ENCODE peak calls at places on chromosomes 12 and 14, in five cellular contexts. W is suprapubic skin, F is transverse colon, G is H1, U is GM12878. E is an unnamed sample. For H3K27me3, the result is how much of the 10 kb centered on the place peaks cover.

GRCh38 chr12:110858848-110859247 is 12.1 kb downstream of the CCDC63 start:
- DNase-seq in W (no peak), F (no peak), G (no peak), U (no peak), E (no peak)

GRCh38 chr12:106345739-106346138 is 11.8 kb upstream of the POLR3B start:
- DNase-seq in W (no peak), G (no peak), F (no peak), U (no peak), E (no peak)

GRCh38 chr14:104102282-104102914 is 16.9 kb downstream of the ASPG start:
- DNase-seq in G (no peak), U (no peak), F (no peak), W (peak), E (no peak)

GRCh38 chr14:66944872-66945271 is 244.4 kb upstream of the GARIN2 start:
- DNase-seq in W (no peak), G (no peak), U (no peak), F (no peak), E (no peak)

GRCh38 chr12:86735851-86736250 is 479.7 kb upstream of the MGAT4C start:
- DNase-seq in G (no peak), W (no peak), U (no peak), F (no peak), E (no peak)

GRCh38 chr12:26125451-26126339 is 858 bp upstream of the BHLHE41 start:
- DNase-seq in G (no peak), U (no peak), F (peak), W (peak), E (peak)

GRCh38 chr12:5499566-5500325 is 67.8 kb downstream of the NTF3 start:
- DNase-seq in G (no peak), W (peak), F (peak), U (no peak), E (no peak)

GRCh38 chr14:75554482-75554881 is 23.9 kb upstream of the FLVCR2 start:
- DNase-seq in W (no peak), G (no peak), U (no peak), F (no peak), E (no peak)

GRCh38 chr12:99984271-99985128 is at the start of gene ANKS1B:
- DNase-seq in W (peak), U (no peak), F (peak), G (peak), E (peak)

GRCh38 chr12:96383991-96384390 is 16.2 kb downstream of the CDK17 start:
- DNase-seq in W (no peak), G (no peak), F (no peak), U (no peak), E (no peak)

GRCh38 chr12:12032771-12033588 is 37.8 kb upstream of the BCL2L14 start:
- DNase-seq in W (peak), F (peak), G (no peak), U (peak), E (peak)

GRCh38 chr12:85725991-85726390 is 110.2 kb downstream of the RASSF9 start:
- DNase-seq in W (no peak), U (no peak), G (no peak), F (no peak), E (no peak)

GRCh38 chr12:46657416-46658411 is 168.1 kb downstream of the SLC38A4 start:
- DNase-seq in W (no peak), U (no peak), F (no peak), G (no peak), E (no peak)

GRCh38 chr12:20451759-20452158 is 83.4 kb downstream of the PDE3A start:
- DNase-seq in G (no peak), W (no peak), F (no peak), U (no peak), E (no peak)

GRCh38 chr12:107929436-107929835 is 154.9 kb downstream of the ASCL4 start:
- DNase-seq in G (no peak), U (no peak), W (no peak), F (no peak), E (peak)

GRCh38 chr14:62691613-62692489 is 353.4 kb downstream of the KCNH5 start:
- DNase-seq in F (no peak), W (no peak), G (no peak), U (no peak), E (no peak)

GRCh38 chr14:47346849-47347248 is 328.6 kb downstream of the MDGA2 start:
- DNase-seq in U (no peak), W (no peak), F (no peak), G (no peak), E (no peak)

GRCh38 chr14:100213956-100214767 is 24.8 kb upstream of the YY1 start:
- DNase-seq in U (no peak), W (peak), G (peak), F (peak), E (peak)

GRCh38 chr14:63243646-63244045 is 39.4 kb downstream of the RHOJ start:
- DNase-seq in F (no peak), G (no peak), U (no peak), W (no peak), E (no peak)

GRCh38 chr12:23771230-23771949 is 178.1 kb downstream of the SOX5 start:
- DNase-seq in F (no peak), U (no peak), W (no peak), G (no peak), E (no peak)

GRCh38 chr12:124565656-124566180 is 1.7 kb downstream of the NCOR2 start:
- DNase-seq in F (no peak), U (no peak), W (peak), G (no peak), E (no peak)

GRCh38 chr12:71848212-71848611 is 8.7 kb downstream of the TBC1D15 start:
- DNase-seq in W (no peak), G (no peak), F (no peak), U (no peak), E (no peak)

GRCh38 chr14:104515059-104515810 is 64.3 kb upstream of the C14orf180 start:
- DNase-seq in F (no peak), W (no peak), U (no peak), G (no peak), E (no peak)

GRCh38 chr14:67738740-67739504 is 37.2 kb downstream of the RDH12 start:
- DNase-seq in W (peak), U (no peak), F (peak), G (no peak), E (peak)

GRCh38 chr12:10221846-10222245 is 9.2 kb downstream of the GABARAPL1 start:
- DNase-seq in G (no peak), U (no peak), W (no peak), F (no peak), E (no peak)

GRCh38 chr12:49512541-49512940 is 26.3 kb upstream of the KCNH3 start:
- DNase-seq in U (no peak), G (no peak), F (no peak), W (no peak), E (no peak)

GRCh38 chr14:93832076-93832475 is 43.8 kb upstream of the PRIMA1 start:
- DNase-seq in G (no peak), F (no peak), U (no peak), W (no peak), E (no peak)

GRCh38 chr14:69038449-69039286 is 59.6 kb upstream of the ACTN1 start:
- DNase-seq in W (no peak), G (no peak), U (no peak), F (no peak), E (no peak)

GRCh38 chr12:102571889-102572288 is 91.5 kb upstream of the IGF1 start:
- DNase-seq in F (no peak), U (no peak), W (no peak), G (no peak), E (no peak)

GRCh38 chr12:116236148-116236731 is 41.3 kb downstream of the MED13L start:
- DNase-seq in F (peak), W (no peak), G (no peak), U (peak), E (peak)

GRCh38 chr12:106080786-106081185 is 58.0 kb downstream of the NUAK1 start:
- DNase-seq in W (no peak), U (no peak), G (no peak), F (no peak), E (no peak)

GRCh38 chr12:13896063-13896626 is 85.3 kb downstream of the GRIN2B start:
- DNase-seq in G (no peak), W (no peak), U (no peak), F (no peak), E (no peak)

GRCh38 chr12:124841558-124841945 is 22.1 kb downstream of the SCARB1 start:
- DNase-seq in U (no peak), W (no peak), F (no peak), G (no peak), E (no peak)

GRCh38 chr12:113097716-113098427 is 37.7 kb downstream of the RASAL1 start:
- DNase-seq in U (no peak), G (no peak), F (no peak), W (no peak), E (no peak)
- TF ChIP-seq POLR2AphosphoS5 in U (no peak), G (no peak), F (no peak), W (no peak), E (no peak)

DNA sequence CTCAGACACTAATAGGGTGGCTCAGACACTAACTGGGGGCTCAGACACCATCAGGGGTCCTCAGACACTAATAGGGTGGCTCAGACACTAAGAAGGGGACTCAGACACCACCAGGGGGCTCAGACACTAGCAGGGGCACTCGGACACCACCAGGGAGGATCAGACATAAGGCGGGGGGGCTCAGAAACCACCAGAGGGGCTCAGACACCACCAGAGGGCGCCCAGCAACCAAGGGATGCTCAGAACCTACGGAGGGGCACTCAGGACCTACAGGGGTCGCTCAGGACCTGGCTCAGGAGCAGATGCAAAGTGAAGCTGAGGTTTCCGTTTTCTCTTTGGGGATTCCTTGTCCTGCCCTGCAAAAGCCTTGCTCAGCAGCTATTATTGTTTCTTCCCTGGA is 448.5 kb downstream of the TMEM121 start:
- DNase-seq in F (peak), U (no peak), G (no peak), W (no peak), E (no peak)
- TF ChIP-seq CTCF in F (no peak), U (no peak), G (peak), W (no peak), E (no peak)

GRCh38 chr12:54021432-54022013 is 6.7 kb upstream of the HOXC6 start:
- DNase-seq in U (no peak), G (no peak), F (no peak), W (no peak), E (no peak)

GRCh38 chr12:54024581-54024980 is 3.7 kb upstream of the HOXC6 start:
- DNase-seq in F (no peak), U (no peak), G (no peak), W (no peak), E (no peak)

GRCh38 chr12:54024127-54024526 is 4.1 kb upstream of the HOXC6 start:
- DNase-seq in G (no peak), U (no peak), W (no peak), F (no peak), E (no peak)

GRCh38 chr12:54021006-54021405 is 7.2 kb upstream of the HOXC6 start:
- DNase-seq in F (no peak), U (no peak), W (no peak), G (no peak), E (no peak)

DNA sequence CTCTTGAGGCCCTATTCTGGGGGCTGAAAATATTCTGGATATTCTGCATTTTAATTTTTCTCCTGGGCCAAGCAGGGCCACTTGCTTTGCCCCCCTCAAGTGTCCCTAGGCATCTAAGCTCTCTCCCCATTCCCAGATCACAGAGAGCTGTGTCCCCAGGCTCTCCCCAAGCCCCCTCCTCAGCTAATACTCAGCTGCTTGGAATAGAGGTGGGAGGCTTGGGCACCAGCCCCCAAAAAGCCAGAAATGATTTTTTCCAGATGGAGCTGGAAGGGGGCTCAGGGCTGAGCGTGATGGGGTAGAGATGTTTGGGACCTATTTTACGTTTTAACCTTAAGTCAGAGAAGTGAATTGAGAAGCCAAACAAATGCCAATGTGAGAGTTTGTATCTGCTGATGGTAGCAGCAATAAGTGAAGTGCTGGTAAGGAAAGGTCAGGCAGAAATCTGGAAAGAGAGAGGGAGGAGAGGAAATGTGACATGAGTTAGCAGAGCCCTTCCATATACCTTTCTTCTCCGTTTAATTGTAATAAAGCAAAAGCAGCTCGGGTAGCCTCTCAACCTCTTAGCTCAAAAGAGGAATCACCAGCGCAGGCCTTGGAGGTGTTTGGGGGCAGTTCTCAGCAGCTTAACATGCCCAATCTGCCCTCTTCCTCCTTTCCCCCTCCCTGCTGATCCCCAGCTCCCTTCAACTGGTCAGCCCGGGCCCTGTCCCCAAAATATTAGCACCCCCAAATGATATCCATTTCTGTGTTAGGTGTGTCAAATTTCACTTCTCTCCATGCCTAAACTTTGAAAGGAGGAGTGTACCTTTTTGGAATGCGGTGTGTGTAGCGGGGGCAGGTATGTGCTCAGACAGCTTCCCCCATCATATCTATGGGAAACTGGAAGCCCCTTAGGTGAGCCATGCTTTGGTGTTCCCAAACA is 5.0 kb upstream of the HOXC6 start:
- DNase-seq in G (no peak), U (no peak), F (no peak), W (no peak), E (no peak)
- H3K27me3 ChIP-seq in G (half or more), U (under half), F (half or more), W (under half), E (under half)

DNA sequence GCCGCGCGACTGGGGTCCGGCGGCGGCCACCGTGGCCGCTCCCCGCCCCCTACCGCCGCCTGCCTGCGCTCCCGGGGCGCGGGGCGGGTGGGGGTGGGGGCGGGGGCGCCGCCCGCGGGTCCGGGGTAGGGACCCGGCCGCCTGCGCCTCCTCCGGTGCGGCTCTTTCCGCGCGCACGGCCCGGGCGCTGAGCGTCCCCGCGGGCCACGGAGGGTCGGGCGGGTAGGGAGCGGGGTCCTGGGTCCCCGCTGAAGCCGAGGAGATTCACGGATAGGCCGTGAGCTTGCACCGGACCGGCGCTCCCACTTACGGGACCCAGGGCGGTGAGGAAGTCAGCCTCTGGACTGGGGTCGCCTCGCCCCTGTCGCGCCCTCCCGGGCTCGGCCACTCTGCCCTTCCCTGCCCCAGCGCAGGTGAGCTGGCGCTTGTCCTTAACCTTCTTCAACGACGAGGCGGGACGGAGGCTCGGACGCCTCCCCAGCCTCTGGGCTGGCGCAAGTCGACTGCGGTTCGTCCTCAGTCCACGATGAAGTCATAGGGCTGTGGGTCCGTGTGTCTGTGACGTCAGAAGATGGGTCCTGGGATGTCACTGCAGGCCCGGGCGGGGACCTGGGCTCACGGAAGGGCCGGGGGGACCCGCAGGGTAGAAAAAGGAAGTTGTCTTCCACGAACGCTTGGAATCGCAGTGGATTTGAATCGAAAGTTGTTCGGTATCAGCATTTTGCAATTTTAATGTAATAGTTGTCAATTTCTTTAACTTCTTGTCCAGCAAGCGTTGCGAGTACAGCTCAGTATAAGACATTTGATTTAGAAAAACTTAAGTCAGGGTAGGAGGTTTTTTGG is 572 bp downstream of the FBXO34 start:
- DNase-seq in G (no peak), W (peak), F (peak), U (no peak), E (peak)
- TF ChIP-seq POLR2AphosphoS5 in G (peak), W (peak), F (peak), U (peak), E (peak)

DNA sequence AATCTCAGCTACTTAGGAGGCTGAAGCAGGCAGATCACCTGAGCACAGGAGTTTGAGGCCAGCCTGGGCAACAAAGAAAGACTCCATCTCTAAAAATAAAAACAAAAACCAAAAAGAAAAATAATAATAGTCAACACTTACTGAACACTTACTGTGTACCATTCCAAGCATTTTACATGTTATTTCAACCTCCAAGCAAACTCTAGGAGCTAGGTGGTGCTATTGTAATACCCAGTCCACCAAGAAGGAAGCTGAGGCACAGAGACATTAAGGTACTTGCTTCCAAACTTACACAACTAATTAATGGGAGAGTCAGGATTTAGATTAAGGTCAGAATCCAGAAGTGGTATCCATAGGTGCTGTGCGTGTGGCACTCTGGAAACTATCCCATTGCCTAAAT is 13.7 kb upstream of the OR6J1 start:
- DNase-seq in W (no peak), F (no peak), G (no peak), U (no peak), E (peak)
- TF ChIP-seq CTCF in W (no peak), F (no peak), G (peak), U (peak), E (peak)

GRCh38 chr12:132190012-132190755 is 45.9 kb downstream of the NOC4L start:
- DNase-seq in G (no peak), F (peak), W (no peak), U (no peak), E (no peak)

GRCh38 chr12:132186857-132187620 is 42.8 kb downstream of the NOC4L start:
- DNase-seq in F (no peak), G (no peak), W (no peak), U (no peak), E (no peak)

GRCh38 chr12:132189378-132190011 is 45.2 kb downstream of the NOC4L start:
- DNase-seq in F (peak), G (peak), W (peak), U (peak), E (peak)

GRCh38 chr12:132187646-132188450 is 43.6 kb downstream of the NOC4L start:
- DNase-seq in U (no peak), G (no peak), W (no peak), F (no peak), E (no peak)

DNA sequence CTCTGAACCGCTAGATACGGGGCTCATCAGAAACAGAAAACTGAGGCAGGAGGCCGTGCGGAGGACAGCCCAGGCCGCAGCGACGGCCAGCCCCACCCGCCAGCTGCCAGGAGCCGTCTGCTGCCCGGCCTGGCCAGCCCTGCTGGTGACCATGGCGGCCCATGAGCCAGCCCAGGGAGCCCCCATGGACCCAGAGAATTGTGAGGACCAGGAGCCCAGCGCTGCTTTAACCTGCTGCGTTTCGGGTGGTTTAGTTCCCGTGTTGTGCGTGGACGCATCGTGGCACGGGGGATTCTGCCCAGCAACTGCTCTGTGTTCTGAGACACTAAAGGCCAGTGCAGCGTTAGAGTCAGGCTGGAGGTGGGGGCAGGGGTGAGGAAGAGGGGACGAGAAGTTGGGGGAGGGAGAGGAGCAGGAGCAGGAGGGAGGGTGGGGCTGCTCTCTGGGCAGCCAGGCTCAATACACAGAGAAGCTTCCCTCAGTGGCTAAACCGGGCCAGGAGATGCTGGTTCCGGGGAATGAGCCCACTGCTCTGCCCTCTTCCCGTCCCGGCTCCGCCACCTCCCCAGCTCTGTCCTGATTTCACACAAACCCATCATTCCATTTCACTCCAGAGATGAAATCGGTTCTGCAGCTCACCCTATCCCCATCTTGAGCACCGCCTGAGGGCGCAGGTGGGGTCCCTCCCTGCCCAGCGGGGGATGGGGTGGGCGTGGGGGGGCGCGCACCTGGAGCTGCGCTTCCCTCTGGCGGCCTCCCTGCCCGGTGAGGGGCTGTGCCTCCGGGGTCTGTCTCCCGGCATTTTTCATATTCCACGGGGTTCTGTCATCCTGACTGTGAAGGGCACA is 44.4 kb downstream of the NOC4L start:
- DNase-seq in U (no peak), G (no peak), W (no peak), F (no peak), E (no peak)
- H3K27me3 ChIP-seq in U (under half), G (under half), W (under half), F (under half), E (under half)

E was measured in HL-60.